ENCODE peak calls at places on chromosome 3, in ten cellular contexts. L is posterior vena cava; X is activated CD4-positive, CD25-positive, alpha-beta regulatory T cell; Y is stimulated activated CD4-positive, alpha-beta T cell treated with anti-CD3 and anti-CD28 coated beads, Interleukin-4, amount 100 ng/mL, for 48 hours; Q is H7; V is fibroblast of pulmonary artery; A is Kasumi-1; P is M059J; E is activated T-helper 9 cell treated with anti-CD3 and anti-CD28 coated beads, Interleukin-2, amount 50 U/mL, for 16 hours; B is SW480. J is an unnamed sample.

GRCh38 chr3:57006048-57006709 is 54.3 kb upstream of the SPATA12 start:
- DNase-seq in E (no peak), L (peak; percentile 38), Q (no peak), Y (no peak), A (no peak), P (no peak), B (no peak), V (no peak), X (no peak), J (no peak)

GRCh38 chr3:159828542-159828943 is 160.1 kb upstream of the IL12A start:
- DNase-seq in X (no peak), L (no peak), V (peak; percentile 79), B (peak; percentile 60), E (no peak), Y (no peak), A (peak; percentile 90), Q (peak; percentile 63), P (peak; percentile 66), J (no peak)

GRCh38 chr3:150447084-150447483 is 39.0 kb downstream of the TSC22D2 start:
- DNase-seq in X (no peak), E (no peak), V (no peak), B (no peak), Y (no peak), A (no peak), P (peak; percentile 49), Q (no peak), L (no peak), J (no peak)

GRCh38 chr3:101732240-101732641 is 7.8 kb downstream of the CEP97 start:
- DNase-seq in B (no peak), V (no peak), A (no peak), E (no peak), X (no peak), Y (no peak), Q (no peak), P (no peak), L (no peak), J (no peak)

GRCh38 chr3:69033470-69033869 is 18.7 kb downstream of the TMF1 start:
- DNase-seq in E (no peak), Y (no peak), B (no peak), Q (no peak), A (no peak), P (peak; percentile 60), L (no peak), X (no peak), V (peak; percentile 75), J (no peak)

GRCh38 chr3:138049157-138049919 is 39.4 kb downstream of the CLDN18 start:
- DNase-seq in V (peak; percentile 66), Q (no peak), E (no peak), X (no peak), A (no peak), Y (no peak), P (peak; percentile 35), B (no peak), L (no peak), J (no peak)

GRCh38 chr3:13019706-13020105 is 53.5 kb downstream of the IQSEC1 start:
- DNase-seq in L (peak; percentile 76), V (no peak), A (no peak), Q (no peak), E (no peak), X (no peak), P (peak; percentile 51), Y (no peak), B (no peak), J (no peak)

GRCh38 chr3:36309092-36309491 is 71.2 kb upstream of the STAC start:
- DNase-seq in A (no peak), L (no peak), P (no peak), Q (no peak), Y (no peak), X (no peak), B (no peak), V (no peak), E (no peak), J (no peak)

GRCh38 chr3:49357466-49358216 is 512 bp downstream of the GPX1 start:
- DNase-seq in A (no peak), P (peak; percentile 85), Q (peak; percentile 67), Y (peak; percentile 41), V (peak; percentile 93), L (peak; percentile 89), B (peak; percentile 77), E (peak; percentile 25), X (no peak), J (no peak)

GRCh38 chr3:195007794-195008193 is 263.2 kb downstream of the XXYLT1 start:
- DNase-seq in B (no peak), Y (no peak), P (no peak), A (peak; percentile 42), X (no peak), Q (no peak), E (no peak), L (peak; percentile 22), V (peak; percentile 24), J (no peak)

GRCh38 chr3:185948292-185948691 is 10.5 kb upstream of the TRA2B start:
- DNase-seq in Q (peak; percentile 42), X (no peak), Y (no peak), L (no peak), A (no peak), V (no peak), E (no peak), B (no peak), P (no peak), J (no peak)

GRCh38 chr3:179967622-179968021 is 69.1 kb downstream of the PEX5L start:
- DNase-seq in Q (no peak), X (no peak), E (no peak), P (peak; percentile 36), A (no peak), B (no peak), L (no peak), V (peak; percentile 2), Y (no peak), J (no peak)

GRCh38 chr3:115513411-115513800 is 109.9 kb upstream of the GAP43 start:
- DNase-seq in A (no peak), Y (no peak), L (no peak), E (no peak), X (no peak), Q (no peak), V (no peak), P (no peak), B (peak; percentile 5), J (no peak)

GRCh38 chr3:59052803-59053411 is 3.1 kb upstream of the CFAP20DC start:
- DNase-seq in X (no peak), E (no peak), V (peak; percentile 68), L (no peak), B (peak; percentile 54), Y (no peak), Q (peak; percentile 52), A (peak; percentile 76), P (peak; percentile 39), J (no peak)

GRCh38 chr3:129132097-129132866 is 10.7 kb upstream of the RAB43 start:
- DNase-seq in Q (no peak), B (no peak), X (no peak), E (no peak), L (no peak), Y (no peak), A (peak; percentile 7), V (no peak), P (no peak), J (no peak)

GRCh38 chr3:113495035-113495434 is 19.9 kb downstream of the SPICE1 start:
- DNase-seq in E (no peak), B (peak; percentile 21), X (no peak), V (peak; percentile 53), P (peak; percentile 41), Q (peak; percentile 11), Y (no peak), L (no peak), A (peak; percentile 76), J (no peak)

GRCh38 chr3:9902372-9903237 is at the start of gene IL17RE:
- DNase-seq in P (no peak), V (no peak), Y (no peak), L (peak; percentile 54), X (no peak), Q (peak; percentile 82), B (peak; percentile 51), A (peak; percentile 83), E (no peak), J (no peak)

GRCh38 chr3:127690823-127691452 is 18.2 kb downstream of the ABTB1 start:
- DNase-seq in A (peak; percentile 61), Y (no peak), B (peak; percentile 80), P (peak; percentile 75), X (no peak), Q (peak; percentile 82), V (peak; percentile 75), E (no peak), L (peak; percentile 82), J (no peak)

GRCh38 chr3:39990532-39990931 is 181.1 kb downstream of the MYRIP start:
- DNase-seq in A (peak; percentile 63), B (peak; percentile 49), V (peak; percentile 74), E (no peak), P (peak; percentile 25), Q (peak; percentile 57), Y (no peak), X (no peak), L (no peak), J (no peak)

GRCh38 chr3:141429371-141430035 is 57.3 kb upstream of the RASA2 start:
- DNase-seq in E (no peak), L (no peak), V (no peak), Y (no peak), P (no peak), B (no peak), X (no peak), A (no peak), Q (no peak), J (no peak)

GRCh38 chr3:7565574-7565973 is 704.7 kb downstream of the GRM7 start:
- DNase-seq in Y (no peak), B (no peak), Q (no peak), L (no peak), V (peak; percentile 55), P (no peak), X (no peak), E (no peak), A (no peak), J (no peak)

GRCh38 chr3:9377981-9378380 is 15.1 kb downstream of the THUMPD3 start:
- DNase-seq in L (no peak), Q (no peak), A (no peak), V (no peak), B (no peak), E (no peak), X (no peak), P (no peak), Y (no peak), J (no peak)

GRCh38 chr3:61444794-61445193 is 116.6 kb upstream of the PTPRG start:
- DNase-seq in B (no peak), X (no peak), E (no peak), A (no peak), V (no peak), Y (no peak), L (no peak), P (no peak), Q (no peak), J (no peak)

GRCh38 chr3:71247221-71247947 is 336.1 kb downstream of the FOXP1 start:
- DNase-seq in V (peak; percentile 37), Q (peak; percentile 65), L (no peak), X (no peak), P (peak; percentile 15), B (peak; percentile 13), E (no peak), Y (no peak), A (no peak), J (no peak)

GRCh38 chr3:149514471-149514870 is 40.0 kb downstream of the TM4SF4 start:
- DNase-seq in L (no peak), Q (no peak), V (no peak), P (no peak), B (no peak), Y (no peak), E (no peak), A (no peak), X (no peak), J (no peak)

GRCh38 chr3:132382688-132383194 is 34.6 kb upstream of the DNAJC13 start:
- DNase-seq in Q (peak; percentile 31), X (no peak), B (no peak), A (no peak), P (no peak), L (no peak), Y (no peak), V (no peak), E (no peak), J (no peak)

GRCh38 chr3:127316685-127317084 is 28.8 kb upstream of the PRR20G start:
- DNase-seq in A (no peak), Q (no peak), L (no peak), E (no peak), B (no peak), Y (no peak), V (no peak), X (no peak), P (no peak), J (no peak)

J was measured in esophagus squamous epithelium.